ENCODE peak calls at places on chromosome 17, in six cellular contexts. U, T, F, D, B and P are unnamed samples.

GRCh38 chr17:58273453-58274104 is 7.2 kb downstream of the MPO start:
- ATAC-seq in F (no peak), T (no peak), U (no peak), B (no peak), D (no peak), P (no peak)

GRCh38 chr17:12719948-12720347 is 54.3 kb downstream of the MYOCD start:
- ATAC-seq in D (no peak), F (no peak), U (no peak), B (no peak), T (no peak), P (no peak)

GRCh38 chr17:81951785-81952684 is 5.0 kb upstream of the MYADML2 start:
- ATAC-seq in D (no peak), T (no peak), U (no peak), B (no peak), F (no peak), P (no peak)

GRCh38 chr17:55453836-55454557 is 32.4 kb upstream of the MMD start:
- ATAC-seq in T (no peak), U (no peak), B (no peak), D (no peak), F (no peak), P (no peak)

GRCh38 chr17:79090503-79091372 is 16.1 kb downstream of the ENGASE start:
- ATAC-seq in B (peak), U (peak), T (no peak), D (no peak), F (peak), P (no peak)

GRCh38 chr17:32515677-32516383 is 29.0 kb downstream of the CDK5R1 start:
- ATAC-seq in D (no peak), T (no peak), F (no peak), U (no peak), B (no peak), P (no peak)

GRCh38 chr17:82697808-82698064 is 762 bp downstream of the RAB40B start:
- ATAC-seq in F (no peak), T (no peak), D (no peak), B (no peak), U (no peak), P (no peak)

GRCh38 chr17:57881143-57881542 is 31.3 kb upstream of the MRPS23 start:
- ATAC-seq in B (no peak), F (no peak), D (no peak), U (peak), T (no peak), P (peak)

GRCh38 chr17:7502987-7503386 is 18.8 kb downstream of the POLR2A start:
- ATAC-seq in D (no peak), U (peak), T (no peak), F (peak), B (peak), P (no peak)

GRCh38 chr17:10803830-10804498 is at the start of gene TMEM238L:
- ATAC-seq in D (no peak), B (no peak), T (no peak), F (no peak), U (no peak), P (no peak)

GRCh38 chr17:38685485-38685884 is 10.7 kb upstream of the EPOP start:
- ATAC-seq in B (peak), T (peak), U (no peak), F (no peak), D (no peak), P (no peak)

GRCh38 chr17:60322056-60322387 is 69.9 kb downstream of the USP32 start:
- ATAC-seq in T (no peak), B (no peak), F (no peak), D (no peak), U (no peak), P (no peak)

GRCh38 chr17:12098568-12098967 is 77.9 kb downstream of the MAP2K4 start:
- ATAC-seq in T (no peak), F (no peak), B (no peak), U (no peak), D (no peak), P (no peak)

GRCh38 chr17:35028531-35029262 is 34.8 kb downstream of the RFFL start:
- ATAC-seq in U (no peak), T (no peak), F (peak), D (peak), B (no peak), P (no peak)

GRCh38 chr17:66755101-66755943 is 79.6 kb upstream of the CACNG5 start:
- ATAC-seq in D (no peak), U (no peak), B (no peak), F (no peak), T (no peak), P (no peak)

DNA sequence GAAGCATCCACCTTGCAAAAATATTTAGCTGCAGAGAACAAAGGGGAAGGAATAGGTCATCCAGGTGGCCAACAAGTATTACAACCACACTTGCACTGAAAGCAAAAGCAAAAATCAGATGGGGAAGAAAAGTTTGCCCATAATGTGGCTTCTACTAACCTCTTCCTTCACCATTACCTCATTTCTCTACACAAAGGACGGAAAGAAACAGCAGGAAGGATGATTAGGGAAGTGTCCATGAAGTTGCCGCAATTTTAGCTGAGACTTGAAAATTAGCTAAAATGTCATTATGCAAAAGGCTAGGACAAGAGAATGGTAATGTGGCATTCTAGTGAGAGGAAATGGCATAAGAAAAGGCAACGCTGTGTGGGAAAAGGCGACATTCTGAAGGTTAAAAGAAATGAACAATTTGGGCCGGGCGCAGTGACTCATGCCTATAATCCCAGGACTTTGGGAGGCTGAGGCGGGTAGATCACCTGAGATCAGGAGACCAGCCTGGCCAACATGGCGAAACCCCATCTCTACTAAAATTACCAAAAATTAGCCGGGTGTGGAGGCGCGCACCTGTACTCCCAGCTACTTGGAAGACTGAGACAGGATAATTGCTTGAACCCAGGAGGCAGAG is 13.7 kb downstream of the KANSL1 start:
- ATAC-seq in T (peak), D (no peak), U (peak), F (no peak), B (no peak), P (no peak)
- TF ChIP-seq POLR2AphosphoS5 in T (no peak), D (no peak), U (no peak), F (no peak), B (no peak), P (no peak)

GRCh38 chr17:28613916-28614315 is at the start of gene RSKR:
- ATAC-seq in B (peak), T (no peak), F (peak), D (peak), U (peak), P (peak)

GRCh38 chr17:28610372-28610771 is 3.6 kb downstream of the RSKR start:
- ATAC-seq in U (no peak), F (no peak), B (no peak), T (no peak), D (no peak), P (no peak)

GRCh38 chr17:28615260-28615940 is 1.4 kb upstream of the RSKR start:
- ATAC-seq in U (no peak), T (no peak), D (no peak), B (no peak), F (no peak), P (no peak)

GRCh38 chr17:28612531-28612930 is 1.5 kb downstream of the RSKR start:
- ATAC-seq in U (no peak), B (no peak), F (no peak), D (peak), T (no peak), P (no peak)

GRCh38 chr17:28612936-28613872 is 781 bp downstream of the RSKR start:
- ATAC-seq in D (peak), U (peak), T (no peak), B (peak), F (peak), P (peak)
- H3K27ac ChIP-seq in D (no peak), U (no peak), T (no peak), B (no peak), F (no peak), P (no peak)

DNA sequence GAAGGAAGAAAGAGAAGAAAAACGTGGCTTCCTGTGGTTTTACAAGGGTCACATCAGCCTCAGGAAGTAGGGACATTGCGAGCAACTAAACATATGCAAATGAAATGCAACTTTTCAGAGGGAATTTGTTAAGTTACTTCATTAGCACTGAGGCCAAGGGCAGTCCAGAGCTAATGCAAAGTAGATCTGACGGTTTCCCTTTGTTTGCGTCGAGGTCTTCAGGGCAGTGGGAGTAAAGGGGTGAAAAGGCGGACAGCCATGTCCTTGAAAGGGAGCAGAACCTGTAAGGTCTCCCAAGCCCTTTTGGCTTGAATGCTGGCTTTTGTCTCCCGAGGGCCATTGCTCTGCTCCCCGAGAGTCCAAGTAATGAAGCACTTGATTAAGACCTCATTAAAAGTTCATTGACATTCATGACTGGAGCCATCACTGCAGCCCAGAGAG is 85.0 kb downstream of the PMP22 start:
- ATAC-seq in U (peak), F (no peak), B (no peak), D (no peak), T (no peak), P (no peak)
- TF ChIP-seq POLR2AphosphoS5 in U (no peak), F (peak), B (no peak), D (no peak), T (no peak), P (no peak)

DNA sequence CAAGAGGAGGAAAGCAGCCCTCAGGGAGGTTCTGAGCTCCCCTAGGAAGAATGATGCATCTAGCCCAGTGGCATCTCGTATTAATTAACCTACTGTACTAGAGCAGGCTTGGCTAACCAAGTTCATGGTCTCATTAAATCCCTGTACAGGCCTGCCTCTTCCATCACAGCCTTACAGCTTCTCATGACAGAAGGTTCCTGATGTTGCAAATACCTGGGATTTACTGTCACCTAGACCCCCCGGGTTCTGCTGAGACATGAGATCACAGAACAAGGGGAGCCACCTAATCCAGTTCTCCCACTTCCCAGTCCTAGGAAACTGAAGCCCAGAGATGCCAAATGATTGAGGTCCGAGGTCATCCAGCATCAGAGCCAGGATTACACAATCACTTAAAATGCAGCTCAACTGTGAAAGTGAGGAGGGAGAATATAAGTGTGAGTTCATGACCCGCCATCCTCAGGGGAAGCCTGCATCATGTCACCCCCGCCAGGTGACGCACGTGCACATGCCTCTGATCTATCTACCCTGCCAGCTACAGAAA is 23.9 kb downstream of the ACLY start:
- ATAC-seq in D (no peak), F (no peak), B (no peak), T (peak), U (no peak), P (peak)
- H3K27ac ChIP-seq in D (no peak), F (no peak), B (no peak), T (no peak), U (peak), P (peak)

GRCh38 chr17:4500188-4500565 is 1.5 kb downstream of the SPNS2 start:
- ATAC-seq in D (no peak), F (no peak), B (peak), U (no peak), T (no peak), P (no peak)

GRCh38 chr17:4497101-4497824 is 1.4 kb upstream of the SPNS2 start:
- ATAC-seq in B (no peak), T (no peak), F (no peak), U (no peak), D (no peak), P (no peak)

GRCh38 chr17:4498461-4499397 is at the start of gene SPNS2:
- ATAC-seq in F (peak), U (peak), B (peak), D (peak), T (peak), P (peak)

GRCh38 chr17:4501295-4501949 is 2.7 kb downstream of the SPNS2 start:
- ATAC-seq in F (no peak), B (no peak), D (no peak), T (no peak), U (no peak), P (no peak)

DNA sequence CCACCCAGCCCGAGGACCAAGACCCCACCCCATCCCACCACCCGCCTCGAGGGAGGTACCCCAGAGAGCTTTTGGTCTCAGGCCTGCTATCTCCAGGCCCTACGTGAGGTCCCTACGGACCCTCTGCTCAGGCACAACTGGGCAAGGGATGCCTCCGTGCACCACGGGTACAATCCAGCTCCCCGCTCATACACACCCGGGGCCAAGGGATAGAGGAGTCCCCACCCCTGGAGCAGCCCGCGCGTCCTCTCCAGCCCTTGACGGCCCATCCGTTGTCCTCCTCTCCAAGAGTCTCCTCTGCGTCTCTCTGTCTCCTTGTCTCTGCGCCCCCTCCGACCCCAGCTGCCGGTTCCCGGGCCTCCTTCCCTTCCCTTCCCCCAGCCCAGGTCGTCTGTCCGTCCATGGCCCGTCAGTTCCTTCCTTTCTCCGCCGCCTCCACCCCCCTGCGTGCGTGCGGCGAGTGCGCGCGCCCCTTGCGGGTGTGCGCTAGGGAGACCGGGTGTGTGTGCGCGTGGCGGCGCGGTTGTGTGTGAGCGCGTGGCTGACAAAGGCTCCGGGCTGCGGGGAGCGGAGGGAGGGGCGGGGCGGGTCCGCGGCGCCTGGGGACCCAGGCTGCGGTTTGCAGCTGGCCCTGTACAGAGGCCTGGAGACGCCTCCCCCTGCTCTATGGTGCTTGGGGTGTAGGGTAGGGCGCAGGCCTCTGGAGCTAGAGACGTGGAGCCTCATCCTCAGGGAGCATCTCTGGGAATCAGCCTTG is 928 bp downstream of the SPNS2 start:
- ATAC-seq in T (peak), U (peak), B (peak), D (peak), F (no peak), P (no peak)
- TF ChIP-seq POLR2AphosphoS5 in T (peak), U (no peak), B (no peak), D (no peak), F (no peak), P (no peak)